ENCODE peak calls at places on chromosomes 2 and 18, in ten cellular contexts. Q is suprapubic skin, G is HFF-Myc, Z is hepatocyte, N is A549, F is right atrium auricular region, V is lower lobe of right lung, D is BJ, X is heart left ventricle, A is tibial nerve. J is an unnamed sample.

GRCh38 chr2:149744845-149745244 is 157.3 kb upstream of the MMADHC start:
- DNase-seq in Q (no peak), G (no peak), Z (no peak), N (peak; percentile 33), F (no peak), V (no peak), D (peak; percentile 63), X (no peak), A (no peak), J (no peak)

GRCh38 chr2:214244847-214245246 is 166.0 kb upstream of the VWC2L start:
- DNase-seq in Q (no peak), G (no peak), Z (no peak), N (no peak), F (no peak), V (no peak), D (no peak), X (no peak), A (no peak), J (peak; percentile 32)

GRCh38 chr2:74531666-74532065 is 1.9 kb downstream of the HTRA2 start:
- DNase-seq in Q (no peak), G (no peak), Z (no peak), N (no peak), F (no peak), V (no peak), D (no peak), X (no peak), A (no peak), J (no peak)

GRCh38 chr2:99153921-99154604 is 679 bp downstream of the TSGA10 start:
- DNase-seq in Q (no peak), G (no peak), Z (no peak), N (no peak), F (no peak), V (no peak), D (no peak), X (peak; percentile 33), A (no peak), J (no peak)

GRCh38 chr2:9799729-9800632 is 43.3 kb upstream of the TAF1B start:
- DNase-seq in Q (peak; percentile 94), G (peak; percentile 63), Z (peak; percentile 90), N (peak; percentile 85), F (peak; percentile 86), V (peak; percentile 91), D (no peak), X (peak; percentile 88), A (peak; percentile 76), J (no peak)

GRCh38 chr2:96839288-96839874 is 4.4 kb downstream of the ANKRD23 start:
- DNase-seq in Q (no peak), G (no peak), Z (no peak), N (no peak), F (no peak), V (peak; percentile 85), D (no peak), X (no peak), A (no peak), J (no peak)

GRCh38 chr2:26136431-26136830 is 36.5 kb upstream of the GAREM2 start:
- DNase-seq in Q (no peak), G (no peak), Z (no peak), N (no peak), F (no peak), V (no peak), D (no peak), X (no peak), A (no peak), J (no peak)

GRCh38 chr2:38660282-38660681 is 5.6 kb upstream of the GALM start:
- DNase-seq in Q (no peak), G (no peak), Z (no peak), N (no peak), F (no peak), V (no peak), D (no peak), X (no peak), A (no peak), J (no peak)

GRCh38 chr2:54106631-54107454 is 8.6 kb upstream of the ACYP2 start:
- DNase-seq in Q (no peak), G (no peak), Z (peak; percentile 73), N (peak; percentile 72), F (no peak), V (no peak), D (no peak), X (no peak), A (no peak), J (no peak)

GRCh38 chr18:59155140-59155539 is 15.5 kb downstream of the SEC11C start:
- DNase-seq in Q (no peak), G (peak; percentile 22), Z (no peak), N (peak; percentile 2), F (no peak), V (no peak), D (peak; percentile 82), X (no peak), A (no peak), J (peak; percentile 98)

GRCh38 chr2:210230518-210230917 is 5.3 kb upstream of the ACADL start:
- DNase-seq in Q (no peak), G (no peak), Z (no peak), N (no peak), F (no peak), V (no peak), D (no peak), X (no peak), A (no peak), J (no peak)

GRCh38 chr18:9025104-9025838 is 77.2 kb upstream of the NDUFV2 start:
- DNase-seq in Q (no peak), G (no peak), Z (peak; percentile 22), N (peak; percentile 13), F (no peak), V (no peak), D (peak; percentile 20), X (no peak), A (no peak), J (no peak)

GRCh38 chr18:42814184-42814583 is 301.3 kb downstream of the RIT2 start:
- DNase-seq in Q (no peak), G (no peak), Z (no peak), N (no peak), F (no peak), V (no peak), D (no peak), X (no peak), A (no peak), J (no peak)

GRCh38 chr2:208069186-208069585 is 43.9 kb upstream of the PLEKHM3 start:
- DNase-seq in Q (no peak), G (no peak), Z (no peak), N (no peak), F (no peak), V (no peak), D (peak; percentile 35), X (no peak), A (no peak), J (no peak)

GRCh38 chr2:50782543-50782942 is 249.4 kb downstream of the NRXN1 start:
- DNase-seq in Q (no peak), G (no peak), Z (no peak), N (no peak), F (no peak), V (no peak), D (no peak), X (no peak), A (no peak), J (no peak)

GRCh38 chr2:16211341-16211740 is 271.0 kb downstream of the MYCN start:
- DNase-seq in Q (no peak), G (no peak), Z (no peak), N (no peak), F (no peak), V (no peak), D (no peak), X (no peak), A (no peak), J (no peak)

DNA sequence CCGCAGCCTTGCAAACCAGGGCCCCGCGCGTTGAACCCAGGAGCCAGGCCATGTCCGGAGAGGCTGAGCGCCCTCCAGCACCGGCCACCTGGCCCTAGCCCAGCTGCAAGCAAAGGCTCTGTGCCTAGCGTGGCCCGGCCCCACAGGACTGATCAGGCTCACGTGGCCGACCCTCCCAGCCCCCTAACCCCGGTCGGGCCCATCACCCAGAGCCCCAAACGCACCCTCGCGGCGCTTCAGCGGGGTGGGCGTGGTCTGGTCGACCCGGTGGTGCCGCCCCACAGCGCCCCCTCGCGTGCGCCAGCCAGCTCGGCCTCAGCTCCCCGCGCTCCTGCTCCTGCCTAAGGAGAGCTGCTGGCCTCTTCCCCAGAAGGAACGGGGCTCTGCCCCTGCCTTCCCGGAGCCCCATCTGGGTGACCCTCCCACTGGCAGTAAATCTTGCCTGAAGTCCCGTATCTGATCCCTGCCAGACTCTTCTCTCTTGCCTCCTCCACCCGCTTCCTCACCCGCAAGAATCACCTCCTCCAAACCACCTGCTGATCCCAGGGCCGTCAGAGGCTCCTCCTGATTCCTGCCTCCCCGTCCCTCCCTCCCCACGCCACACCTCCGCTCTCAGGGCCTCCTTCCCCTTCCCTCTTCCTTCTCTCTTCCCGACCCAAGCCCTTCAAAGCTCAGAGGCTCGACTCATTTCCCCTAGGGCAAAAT is 12.3 kb upstream of the TEX51 start:
- DNase-seq in Q (no peak), G (peak; percentile 2), Z (peak; percentile 85), N (peak; percentile 74), F (no peak), V (peak; percentile 72), D (no peak), X (peak; percentile 59), A (peak; percentile 43), J (no peak)
- TF ChIP-seq CTCF in Q (peak; percentile 10), G (peak; percentile 83), Z (peak; percentile 77), N (peak; percentile 77), F (peak; percentile 78), V (peak; percentile 68), D (peak; percentile 55), X (peak; percentile 53), A (peak; percentile 72), J (peak; percentile 73)

GRCh38 chr2:181457121-181457740 is at the start of gene ITGA4:
- DNase-seq in Q (peak; percentile 72), G (peak; percentile 39), Z (peak; percentile 84), N (peak; percentile 52), F (no peak), V (peak; percentile 85), D (no peak), X (peak; percentile 75), A (peak; percentile 28), J (no peak)
- TF ChIP-seq CTCF in Q (peak; percentile 5), G (peak; percentile 87), Z (peak; percentile 73), N (peak; percentile 64), F (peak; percentile 69), V (peak; percentile 80), D (peak; percentile 72), X (peak; percentile 43), A (peak; percentile 69), J (peak; percentile 69)

DNA sequence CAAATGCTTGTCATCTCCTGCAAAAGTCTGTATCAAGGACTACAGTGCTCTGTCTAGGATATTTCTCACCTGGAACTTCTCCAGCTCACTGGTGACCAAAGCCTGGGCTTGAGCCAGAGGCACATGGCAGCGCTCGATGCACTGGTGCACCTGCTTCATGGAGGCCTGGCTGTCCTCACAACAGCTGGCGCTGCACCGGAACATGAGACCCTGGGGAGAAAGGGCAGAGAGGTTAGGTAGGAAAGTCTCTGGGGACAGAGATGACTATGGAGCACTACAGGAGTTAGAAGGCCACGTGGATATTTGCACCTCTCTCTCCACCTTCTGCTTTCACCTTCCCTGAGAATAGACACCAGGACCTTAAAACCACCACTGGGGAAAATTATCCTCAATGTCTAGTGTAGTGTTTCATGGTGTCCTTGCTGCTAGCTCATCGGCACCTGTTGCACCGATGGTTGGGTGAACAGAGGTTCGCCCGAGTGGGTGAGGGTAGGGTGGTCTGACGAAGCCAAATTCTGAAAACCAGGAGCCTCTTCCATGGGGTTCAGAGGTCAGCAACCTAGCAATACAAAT is 1.0 kb downstream of the FAM136A start:
- DNase-seq in Q (no peak), G (no peak), Z (peak; percentile 5), N (no peak), F (no peak), V (no peak), D (no peak), X (no peak), A (no peak), J (no peak)
- TF ChIP-seq CTCF in Q (no peak), G (no peak), Z (peak; percentile 45), N (no peak), F (peak; percentile 31), V (no peak), D (no peak), X (no peak), A (no peak), J (no peak)

GRCh38 chr2:187117483-187117882 is 268.5 kb upstream of the ZSWIM2 start:
- DNase-seq in Q (no peak), G (no peak), Z (no peak), N (peak; percentile 11), F (no peak), V (no peak), D (no peak), X (no peak), A (no peak), J (no peak)
- TF ChIP-seq CTCF in Q (no peak), G (no peak), Z (no peak), N (no peak), F (no peak), V (no peak), D (no peak), X (no peak), A (no peak), J (no peak)

J was measured in epithelial cell of proximal tubule.